ENCODE peak calls at places on chromosome 9, in eight cellular contexts. V is psoas muscle, X is HFF-Myc, Q is transverse colon, Y is right cardiac atrium, I is Caco-2, N is H7, H is WERI-Rb-1. W is an unnamed sample.
A peak's percentile ranks its signal among the peaks of the same experiment; 100 is the strongest.

GRCh38 chr9:4862506-4863250 is 69.9 kb downstream of the RCL1 start:
- DNase-seq in I (no peak), H (no peak), X (no peak), N (no peak), Q (no peak), V (peak; percentile 35), Y (no peak), W (peak; percentile 54)

GRCh38 chr9:23586906-23587305 is 239.1 kb downstream of the ELAVL2 start:
- DNase-seq in X (no peak), Y (no peak), Q (no peak), N (no peak), V (no peak), H (no peak), I (no peak), W (no peak)

GRCh38 chr9:32580631-32581300 is 7.8 kb upstream of the NDUFB6 start:
- DNase-seq in X (no peak), N (no peak), H (no peak), Q (no peak), I (peak; percentile 51), Y (no peak), V (no peak), W (no peak)

GRCh38 chr9:6049798-6050197 is 34.4 kb upstream of the RANBP6 start:
- DNase-seq in X (no peak), H (no peak), I (no peak), N (no peak), Q (peak; percentile 32), V (no peak), Y (no peak), W (no peak)

GRCh38 chr9:94084314-94084713 is at the start of gene PTPDC1:
- DNase-seq in Y (no peak), Q (no peak), V (no peak), N (peak; percentile 80), H (no peak), X (no peak), I (no peak), W (peak; percentile 53)

GRCh38 chr9:113562653-113563381 is 99.3 kb downstream of the RGS3 start:
- DNase-seq in N (no peak), I (no peak), H (no peak), V (no peak), X (no peak), Q (no peak), Y (peak; percentile 34), W (no peak)

GRCh38 chr9:116141864-116142561 is 11.6 kb upstream of the PAPPA start:
- DNase-seq in N (no peak), V (no peak), X (no peak), Y (peak; percentile 42), Q (no peak), I (no peak), H (no peak), W (no peak)

GRCh38 chr9:78073722-78074121 is 42.1 kb upstream of the GNAQ start:
- DNase-seq in N (no peak), Y (no peak), V (no peak), Q (no peak), I (no peak), X (no peak), H (no peak), W (no peak)

GRCh38 chr9:84301851-84302250 is 38.7 kb downstream of the SLC28A3 start:
- DNase-seq in I (no peak), V (no peak), Y (no peak), Q (no peak), H (no peak), X (no peak), N (no peak), W (peak; percentile 26)

GRCh38 chr9:35691757-35692301 is 2.1 kb upstream of the TPM2 start:
- DNase-seq in Y (no peak), H (no peak), I (no peak), V (no peak), N (peak; percentile 66), Q (no peak), X (no peak), W (no peak)

GRCh38 chr9:73919712-73920111 is 577.4 kb upstream of the RORB start:
- DNase-seq in V (no peak), N (no peak), Y (no peak), X (no peak), H (no peak), Q (no peak), I (no peak), W (no peak)

GRCh38 chr9:17578911-17579793 is at the start of gene SH3GL2:
- DNase-seq in H (peak; percentile 87), Q (peak; percentile 53), I (peak; percentile 30), V (no peak), N (peak; percentile 91), Y (peak; percentile 43), X (no peak), W (no peak)

GRCh38 chr9:113569472-113570060 is 106.0 kb downstream of the RGS3 start:
- DNase-seq in V (no peak), Q (peak; percentile 4), X (no peak), Y (no peak), N (no peak), I (peak; percentile 3), H (no peak), W (no peak)

GRCh38 chr9:71681708-71682268 is 86.5 kb downstream of the CEMIP2 start:
- DNase-seq in I (peak; percentile 39), V (no peak), Q (peak; percentile 22), X (no peak), Y (no peak), H (no peak), N (no peak), W (peak; percentile 39)

GRCh38 chr9:27276182-27277030 is 20.5 kb downstream of the EQTN start:
- DNase-seq in I (no peak), Q (no peak), N (peak; percentile 53), V (no peak), Y (no peak), H (peak; percentile 18), X (peak; percentile 24), W (peak; percentile 8)

GRCh38 chr9:79014929-79015699 is 556.7 kb upstream of the TLE4 start:
- DNase-seq in Q (no peak), V (no peak), H (no peak), X (no peak), I (no peak), N (no peak), Y (no peak), W (no peak)

GRCh38 chr9:126357074-126357473 is 30.4 kb downstream of the MVB12B start:
- DNase-seq in Y (no peak), Q (no peak), V (no peak), X (no peak), I (no peak), H (no peak), N (no peak), W (no peak)

GRCh38 chr9:118609355-118610044 is 759.7 kb downstream of the BRINP1 start:
- DNase-seq in X (no peak), H (no peak), Q (no peak), V (no peak), I (no peak), N (no peak), Y (no peak), W (peak; percentile 20)

GRCh38 chr9:91555132-91555531 is 131.5 kb upstream of the NFIL3 start:
- DNase-seq in Q (no peak), X (no peak), V (no peak), H (no peak), Y (no peak), N (no peak), I (no peak), W (no peak)

GRCh38 chr9:127741831-127742434 is 6.8 kb upstream of the TOR2A start:
- DNase-seq in I (peak; percentile 78), V (peak; percentile 62), X (no peak), H (peak; percentile 55), N (peak; percentile 98), Y (peak; percentile 84), Q (peak; percentile 54), W (no peak)

GRCh38 chr9:87271696-87272477 is 225.8 kb upstream of the DAPK1 start:
- DNase-seq in N (no peak), Q (no peak), Y (no peak), I (no peak), H (no peak), X (no peak), V (no peak), W (no peak)

GRCh38 chr9:18720691-18721090 is 246.7 kb downstream of the ADAMTSL1 start:
- DNase-seq in Q (no peak), Y (no peak), I (no peak), H (no peak), N (no peak), V (no peak), X (no peak), W (peak; percentile 43)

GRCh38 chr9:120767451-120767850 is 25.8 kb downstream of the FBXW2 start:
- DNase-seq in I (no peak), Q (no peak), V (no peak), Y (no peak), X (no peak), N (no peak), H (no peak), W (no peak)

GRCh38 chr9:3371842-3372241 is 154.0 kb downstream of the RFX3 start:
- DNase-seq in Y (no peak), Q (no peak), I (no peak), N (no peak), X (no peak), V (no peak), H (no peak), W (no peak)

GRCh38 chr9:3367185-3367584 is 158.6 kb downstream of the RFX3 start:
- DNase-seq in Y (no peak), Q (no peak), V (no peak), X (no peak), I (no peak), N (no peak), H (no peak), W (no peak)

DNA sequence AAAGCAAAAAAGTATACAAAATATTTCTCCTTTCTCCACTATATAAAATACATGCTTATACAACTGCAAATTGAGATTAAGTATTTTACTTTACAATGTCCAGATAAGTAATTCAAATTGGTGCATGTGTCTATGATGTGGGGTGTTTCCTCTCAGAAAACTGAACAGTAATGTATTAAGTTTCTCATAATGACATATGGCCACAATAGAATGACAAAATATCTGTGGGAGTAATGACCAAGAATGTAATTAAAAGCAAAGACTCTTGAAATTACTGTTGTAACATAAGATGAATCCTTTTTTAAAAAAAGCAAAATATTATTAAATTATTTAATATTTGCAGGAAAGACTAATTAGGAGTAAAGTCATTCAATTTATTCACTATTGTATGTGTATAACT is 155.1 kb downstream of the RFX3 start:
- DNase-seq in Y (no peak), X (no peak), N (no peak), H (no peak), Q (no peak), I (no peak), V (no peak), W (no peak)
- H3K4me3 ChIP-seq in Y (no peak overlapping the region), X (no peak overlapping the region), N (no peak overlapping the region), H (no peak overlapping the region), Q (no peak overlapping the region), I (no peak overlapping the region), V (no peak overlapping the region), W (no peak overlapping the region)

GRCh38 chr9:80078826-80079225 is 507.1 kb downstream of the TLE4 start:
- DNase-seq in I (no peak), Q (no peak), Y (no peak), H (no peak), N (no peak), X (no peak), V (no peak), W (no peak)
- H3K4me3 ChIP-seq in I (no peak overlapping the region), Q (no peak overlapping the region), Y (no peak overlapping the region), H (no peak overlapping the region), N (no peak overlapping the region), X (no peak overlapping the region), V (no peak overlapping the region), W (no peak overlapping the region)

GRCh38 chr9:110142253-110142652 is 65.7 kb downstream of the C9orf152 start:
- DNase-seq in X (no peak), Q (no peak), V (no peak), Y (no peak), I (no peak), N (no peak), H (no peak), W (no peak)
- H3K4me3 ChIP-seq in X (no peak overlapping the region), Q (no peak overlapping the region), V (no peak overlapping the region), Y (no peak overlapping the region), I (no peak overlapping the region), N (no peak overlapping the region), H (no peak overlapping the region), W (no peak overlapping the region)

GRCh38 chr9:129482521-129483466 is 138.1 kb downstream of the C9orf50 start:
- DNase-seq in N (peak; percentile 91), H (peak; percentile 90), V (peak; percentile 89), X (no peak), I (peak; percentile 88), Y (peak; percentile 95), Q (peak; percentile 85), W (peak; percentile 77)
- H3K4me3 ChIP-seq in N (peak overlapping the region; percentile 45), H (peak overlapping the region; percentile 56), V (peak overlapping the region; percentile 74), X (peak overlapping the region; percentile 33), I (peak overlapping the region; percentile 36), Y (peak overlapping the region; percentile 77), Q (peak overlapping the region; percentile 88), W (peak overlapping the region; percentile 38)

W was measured in skeletal muscle cell.